ENCODE peak calls at places on chromosomes 6 and 20, in eight cellular contexts. Z is uterus, H is gastrocnemius medialis, L is GM12878, V is Peyer's patch, E is spleen, S is HCT116, X is A549. M is an unnamed sample.

GRCh38 chr6:73177221-73177944 is 47.9 kb downstream of the KHDC1L start:
- DNase-seq in L (peak; percentile 33), V (no peak), Z (no peak), H (no peak), S (no peak), E (no peak), X (no peak), M (no peak)

GRCh38 chr6:70527071-70527737 is 39.5 kb upstream of the SDHAF4 start:
- DNase-seq in V (no peak), Z (no peak), H (no peak), L (no peak), E (no peak), S (no peak), X (no peak), M (no peak)

GRCh38 chr20:38842558-38842981 is 37.1 kb downstream of the PPP1R16B start:
- DNase-seq in X (no peak), V (peak; percentile 93), E (peak; percentile 91), L (peak; percentile 91), Z (no peak), S (no peak), H (no peak), M (no peak)

GRCh38 chr20:48826883-48827771 is 672 bp downstream of the PREX1 start:
- DNase-seq in Z (no peak), E (peak; percentile 93), H (no peak), S (no peak), V (no peak), L (no peak), X (no peak), M (no peak)

GRCh38 chr6:170429457-170429856 is 122.9 kb downstream of the FAM120B start:
- DNase-seq in H (no peak), S (no peak), Z (no peak), E (no peak), X (no peak), L (no peak), V (no peak), M (no peak)

GRCh38 chr6:110180228-110181008 is at the start of gene CDC40:
- DNase-seq in V (peak; percentile 71), X (peak; percentile 44), H (peak; percentile 42), Z (peak; percentile 65), S (no peak), L (no peak), E (peak; percentile 93), M (peak; percentile 18)

GRCh38 chr6:163836916-163837660 is 422.6 kb downstream of the QKI start:
- DNase-seq in Z (no peak), S (no peak), H (no peak), X (no peak), E (no peak), L (no peak), V (no peak), M (no peak)

GRCh38 chr20:44597516-44597915 is 15.1 kb downstream of the PKIG start:
- DNase-seq in Z (no peak), E (no peak), V (no peak), S (no peak), L (no peak), H (no peak), X (no peak), M (no peak)

GRCh38 chr6:119676971-119677370 is 327.4 kb upstream of the MAN1A1 start:
- DNase-seq in E (no peak), V (no peak), S (no peak), L (no peak), Z (no peak), X (no peak), H (no peak), M (peak; percentile 0)

GRCh38 chr6:96809119-96809518 is 28.2 kb downstream of the GPR63 start:
- DNase-seq in X (no peak), H (no peak), V (no peak), S (no peak), L (no peak), E (no peak), Z (no peak), M (no peak)

GRCh38 chr20:22771706-22772105 is 187.3 kb upstream of the FOXA2 start:
- DNase-seq in Z (no peak), X (no peak), L (no peak), S (no peak), E (no peak), H (peak; percentile 25), V (no peak), M (no peak)

GRCh38 chr20:59001449-59002171 is 5.4 kb downstream of the CTSZ start:
- DNase-seq in L (no peak), E (no peak), X (no peak), V (no peak), Z (no peak), S (no peak), H (no peak), M (no peak)

GRCh38 chr20:10696650-10697049 is 22.9 kb upstream of the JAG1 start:
- DNase-seq in S (no peak), H (no peak), X (no peak), L (no peak), Z (no peak), E (no peak), V (no peak), M (no peak)

GRCh38 chr20:8616792-8617191 is 452.1 kb upstream of the PLCB4 start:
- DNase-seq in E (no peak), L (no peak), V (no peak), X (no peak), Z (no peak), H (no peak), S (no peak), M (no peak)

GRCh38 chr20:33647603-33648395 is 14.3 kb upstream of the C20orf144 start:
- DNase-seq in H (peak; percentile 40), Z (no peak), L (peak; percentile 34), X (no peak), V (no peak), S (no peak), E (no peak), M (no peak)

GRCh38 chr6:30836431-30836866 is 47.9 kb upstream of the DDR1 start:
- DNase-seq in X (no peak), E (no peak), H (peak; percentile 82), V (no peak), L (no peak), S (no peak), Z (no peak), M (no peak)

GRCh38 chr6:137870744-137871247 is 3.7 kb downstream of the TNFAIP3 start:
- DNase-seq in S (no peak), Z (no peak), E (no peak), V (no peak), X (no peak), H (no peak), L (no peak), M (no peak)

GRCh38 chr20:6583134-6583738 is 184.2 kb upstream of the BMP2 start:
- DNase-seq in X (peak; percentile 37), Z (no peak), V (no peak), L (peak; percentile 25), E (peak; percentile 54), S (no peak), H (peak; percentile 13), M (peak; percentile 4)

DNA sequence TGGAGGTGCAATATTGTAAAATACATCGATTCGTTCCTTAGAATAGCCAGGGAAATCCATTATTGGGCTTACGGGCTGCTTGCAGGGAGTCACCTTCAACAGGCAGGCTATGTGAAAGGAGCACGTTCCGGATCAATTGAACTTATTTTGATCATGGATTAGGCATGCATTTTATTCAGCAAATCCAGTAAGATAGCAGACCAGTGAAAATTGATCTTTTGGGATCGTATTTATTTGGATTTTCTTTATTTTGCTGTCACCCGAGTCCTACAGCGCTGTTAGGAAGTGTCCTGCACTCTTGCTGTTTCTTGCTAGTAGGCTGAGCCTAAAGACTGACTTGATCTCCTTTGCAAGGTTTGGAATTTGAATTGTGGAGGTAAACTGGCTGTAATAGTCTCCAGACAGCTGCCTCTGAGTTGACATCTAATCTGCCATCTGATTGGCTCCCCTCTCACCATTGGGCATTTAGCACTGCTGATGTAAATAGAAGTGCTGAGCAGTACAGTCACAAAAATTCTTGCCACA is 3.0 kb downstream of the ARID1B start:
- DNase-seq in E (no peak), V (peak; percentile 75), X (peak; percentile 38), L (peak; percentile 71), H (peak; percentile 70), Z (no peak), S (peak; percentile 70), M (peak; percentile 67)
- TF ChIP-seq POLR2A in E (no peak), V (peak; percentile 36), X (no peak), L (peak; percentile 66), H (peak; percentile 94), Z (peak; percentile 11), S (peak; percentile 59), M (no peak)

DNA sequence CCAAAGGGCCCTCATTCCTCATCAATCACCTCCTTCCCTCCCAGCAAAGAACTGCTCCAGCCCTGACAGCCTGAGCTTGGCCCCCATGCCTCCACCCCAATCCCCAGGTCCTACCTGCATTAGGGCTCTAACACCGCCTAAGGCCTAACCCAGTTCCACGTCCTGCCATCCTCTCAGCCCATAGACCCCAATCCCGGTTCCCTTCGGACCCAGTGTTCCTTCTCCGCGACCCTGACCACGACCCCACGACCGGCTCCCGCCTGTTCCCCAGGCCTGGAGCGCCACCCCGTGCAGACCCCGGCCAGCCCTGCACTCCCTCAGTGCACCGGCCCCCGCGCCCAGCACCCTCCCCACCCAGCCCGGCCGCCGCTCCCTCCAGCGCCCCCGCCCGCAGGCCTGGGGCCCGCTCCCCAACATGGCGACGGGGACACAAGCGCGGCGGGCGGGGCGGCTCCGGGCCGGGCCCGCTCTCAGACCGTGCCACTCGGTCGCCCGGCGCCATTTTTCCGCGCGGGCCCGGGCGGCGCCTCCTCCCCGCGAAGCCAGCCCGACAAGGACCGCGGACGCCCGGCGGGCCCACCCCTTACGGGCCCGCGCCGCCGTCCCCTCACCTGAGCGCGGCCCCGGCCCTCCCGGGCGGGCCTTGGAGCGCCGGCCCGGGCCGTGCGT is 456 bp downstream of the NCOA6 start:
- DNase-seq in L (no peak), V (peak; percentile 59), H (peak; percentile 43), Z (peak; percentile 52), X (peak; percentile 40), E (peak; percentile 93), S (peak; percentile 2), M (peak; percentile 52)
- TF ChIP-seq POLR2A in L (peak; percentile 78), V (peak; percentile 62), H (peak; percentile 60), Z (no peak), X (peak; percentile 26), E (no peak), S (no peak), M (peak; percentile 15)

DNA sequence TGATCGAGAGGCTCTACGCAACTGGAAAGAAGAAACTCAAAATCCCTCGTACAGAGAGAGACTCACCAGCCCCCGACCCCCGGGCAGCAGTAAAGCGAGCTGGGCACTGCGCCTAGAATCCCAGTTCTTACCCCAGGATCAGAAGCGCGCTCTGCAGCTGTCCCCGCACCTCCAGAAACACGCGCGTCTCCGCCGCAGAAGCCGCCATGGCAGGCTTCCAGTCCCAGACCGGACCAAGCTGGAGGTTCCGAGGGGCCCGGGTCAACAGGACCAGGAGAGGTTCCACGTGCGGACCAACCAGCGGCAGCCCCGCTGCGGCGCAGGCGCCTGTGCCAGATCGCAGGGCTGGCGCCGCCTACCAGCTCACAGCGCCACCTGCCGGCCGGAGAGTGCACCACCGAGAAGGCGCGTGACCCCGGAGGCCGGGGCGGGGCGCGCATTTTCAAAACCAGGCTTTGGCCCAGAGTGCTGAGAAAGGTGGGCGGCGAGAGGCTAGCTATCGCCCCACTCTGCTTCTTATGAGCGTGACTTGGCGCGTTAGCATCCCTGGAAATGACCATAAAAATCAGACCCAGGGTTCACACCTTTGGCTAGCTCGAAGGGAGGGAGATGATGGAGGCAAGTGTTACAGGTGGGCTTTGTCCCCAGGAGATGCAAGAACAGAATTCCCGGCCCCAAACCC is at the start of gene UBE3D:
- DNase-seq in E (peak; percentile 98), L (no peak), S (peak; percentile 51), V (peak; percentile 91), H (peak; percentile 80), Z (peak; percentile 88), X (peak; percentile 70), M (peak; percentile 78)
- TF ChIP-seq POLR2A in E (no peak), L (peak; percentile 87), S (peak; percentile 65), V (peak; percentile 25), H (no peak), Z (peak; percentile 39), X (peak; percentile 72), M (peak; percentile 62)

GRCh38 chr20:50192364-50193168 is 1.9 kb downstream of the CEBPB start:
- DNase-seq in X (peak; percentile 87), S (peak; percentile 65), E (peak; percentile 93), H (peak; percentile 90), L (peak; percentile 25), Z (peak; percentile 88), V (peak; percentile 66), M (peak; percentile 76)
- TF ChIP-seq POLR2A in X (no peak), S (no peak), E (no peak), H (peak; percentile 78), L (no peak), Z (peak; percentile 21), V (no peak), M (peak; percentile 33)

M was measured in H54.